ENCODE peak calls at places on chromosomes 16 and 17, in six cellular contexts. R, Q, L, G, J and X are unnamed samples. For H3K9me3, the result is how much of the 10 kb centered on the place peaks cover.

GRCh38 chr17:68468785-68469184 is 11.5 kb upstream of the WIPI1 start:
- DNase-seq in R (no peak), Q (no peak), L (no peak), G (no peak), J (no peak), X (no peak)

GRCh38 chr16:3175157-3176153 is 12.5 kb upstream of the OR1F1 start:
- DNase-seq in R (no peak), Q (no peak), L (no peak), G (no peak), J (peak), X (no peak)

GRCh38 chr16:49194499-49195260 is 87.0 kb downstream of the CBLN1 start:
- DNase-seq in R (no peak), Q (no peak), L (no peak), G (no peak), J (no peak), X (no peak)

GRCh38 chr17:31099051-31099450 is 4.3 kb downstream of the NF1 start:
- DNase-seq in R (no peak), Q (no peak), L (no peak), G (no peak), J (no peak), X (no peak)

GRCh38 chr16:84660973-84661372 is 12.7 kb downstream of the KLHL36 start:
- DNase-seq in R (no peak), Q (no peak), L (no peak), G (no peak), J (no peak), X (no peak)

GRCh38 chr17:38741853-38742421 is 6.2 kb downstream of the PCGF2 start:
- DNase-seq in R (no peak), Q (peak), L (no peak), G (no peak), J (no peak), X (no peak)

GRCh38 chr16:53974484-53975115 is 270.6 kb downstream of the FTO start:
- DNase-seq in R (no peak), Q (no peak), L (no peak), G (no peak), J (no peak), X (no peak)

GRCh38 chr17:50476545-50477315 is 1.9 kb upstream of the RSAD1 start:
- DNase-seq in R (no peak), Q (no peak), L (no peak), G (no peak), J (no peak), X (no peak)

GRCh38 chr17:5797447-5797846 is 213.1 kb upstream of the NLRP1 start:
- DNase-seq in R (no peak), Q (no peak), L (no peak), G (no peak), J (no peak), X (no peak)

GRCh38 chr17:15946611-15947120 is 1.7 kb downstream of the ADORA2B start:
- DNase-seq in R (no peak), Q (no peak), L (no peak), G (no peak), J (no peak), X (no peak)

GRCh38 chr16:78184554-78185183 is 85.2 kb downstream of the WWOX start:
- DNase-seq in R (no peak), Q (no peak), L (no peak), G (no peak), J (no peak), X (no peak)

GRCh38 chr17:59763861-59764260 is 56.4 kb downstream of the VMP1 start:
- DNase-seq in R (no peak), Q (no peak), L (no peak), G (no peak), J (no peak), X (no peak)

GRCh38 chr17:72863511-72864175 is 228.8 kb downstream of the SLC39A11 start:
- DNase-seq in R (no peak), Q (no peak), L (no peak), G (no peak), J (no peak), X (no peak)

GRCh38 chr16:26175944-26176343 is 484.2 kb downstream of the HS3ST4 start:
- DNase-seq in R (no peak), Q (no peak), L (no peak), G (no peak), J (no peak), X (no peak)

GRCh38 chr17:64739316-64740058 is 77.4 kb upstream of the SMURF2 start:
- DNase-seq in R (no peak), Q (peak), L (no peak), G (no peak), J (no peak), X (no peak)

GRCh38 chr17:48429156-48429555 is 858 bp downstream of the SKAP1 start:
- DNase-seq in R (no peak), Q (no peak), L (no peak), G (no peak), J (no peak), X (peak)

GRCh38 chr16:11358531-11358930 is 13.3 kb downstream of the RMI2 start:
- DNase-seq in R (no peak), Q (no peak), L (no peak), G (no peak), J (no peak), X (no peak)

GRCh38 chr17:53032861-53033271 is 789.9 kb upstream of the KIF2B start:
- DNase-seq in R (no peak), Q (no peak), L (peak), G (no peak), J (no peak), X (no peak)

GRCh38 chr16:76081936-76082335 is 195.3 kb upstream of the CNTNAP4 start:
- DNase-seq in R (no peak), Q (no peak), L (no peak), G (no peak), J (no peak), X (no peak)
- H3K9me3 ChIP-seq in R (under half), Q (under half), L (under half), G (under half), J (under half), X (under half)

GRCh38 chr16:1277945-1278282 is 22.0 kb downstream of the TPSD1 start:
- DNase-seq in R (no peak), Q (no peak), L (no peak), G (no peak), J (no peak), X (no peak)
- H3K9me3 ChIP-seq in R (under half), Q (under half), L (under half), G (under half), J (under half), X (under half)

DNA sequence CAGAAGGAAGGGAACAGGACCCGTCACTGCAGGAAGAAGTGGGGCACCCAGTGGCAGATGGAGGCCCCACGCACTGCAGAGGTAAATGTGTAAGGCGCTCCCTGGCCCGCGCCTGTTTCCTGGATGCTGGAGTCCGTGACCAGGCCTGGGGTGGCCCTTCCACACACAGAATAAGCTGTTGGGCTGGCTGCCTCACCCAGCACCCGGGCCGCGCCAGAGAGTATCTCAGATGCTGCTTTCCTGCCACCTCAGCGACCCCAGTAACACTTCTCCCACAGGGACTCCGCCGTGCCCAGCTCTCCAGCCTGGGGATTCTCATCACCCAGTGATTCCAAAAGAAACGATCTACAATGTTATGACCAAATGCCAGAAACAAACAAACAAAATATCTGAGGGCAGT is 1993.1 kb downstream of the TP53TG3F start:
- DNase-seq in R (no peak), Q (no peak), L (no peak), G (no peak), J (no peak), X (no peak)
- H3K9me3 ChIP-seq in R (under half), Q (under half), L (under half), G (under half), J (under half), X (under half)

GRCh38 chr17:3381957-3382356 is 4.2 kb downstream of the OR3A2 start:
- DNase-seq in R (no peak), Q (no peak), L (no peak), G (no peak), J (no peak), X (no peak)
- H3K9me3 ChIP-seq in R (under half), Q (under half), L (under half), G (under half), J (under half), X (under half)

GRCh38 chr16:35510701-35511100 is 2051.3 kb downstream of the TP53TG3F start:
- DNase-seq in R (no peak), Q (no peak), L (no peak), G (no peak), J (no peak), X (no peak)
- H3K9me3 ChIP-seq in R (under half), Q (under half), L (under half), G (under half), J (under half), X (under half)

GRCh38 chr17:27153005-27153404 is 140.9 kb upstream of the WSB1 start:
- DNase-seq in R (no peak), Q (no peak), L (no peak), G (no peak), J (no peak), X (no peak)

GRCh38 chr17:27157898-27158297 is 136.0 kb upstream of the WSB1 start:
- DNase-seq in R (no peak), Q (no peak), L (no peak), G (no peak), J (no peak), X (no peak)

GRCh38 chr17:27157297-27157696 is 136.6 kb upstream of the WSB1 start:
- DNase-seq in R (no peak), Q (no peak), L (no peak), G (no peak), J (no peak), X (no peak)

GRCh38 chr17:27155866-27156265 is 138.0 kb upstream of the WSB1 start:
- DNase-seq in R (no peak), Q (no peak), L (no peak), G (no peak), J (no peak), X (no peak)

GRCh38 chr17:27158390-27158789 is 135.5 kb upstream of the WSB1 start:
- DNase-seq in R (no peak), Q (no peak), L (no peak), G (no peak), J (no peak), X (no peak)
- H3K9me3 ChIP-seq in R (under half), Q (under half), L (under half), G (under half), J (under half), X (under half)

DNA sequence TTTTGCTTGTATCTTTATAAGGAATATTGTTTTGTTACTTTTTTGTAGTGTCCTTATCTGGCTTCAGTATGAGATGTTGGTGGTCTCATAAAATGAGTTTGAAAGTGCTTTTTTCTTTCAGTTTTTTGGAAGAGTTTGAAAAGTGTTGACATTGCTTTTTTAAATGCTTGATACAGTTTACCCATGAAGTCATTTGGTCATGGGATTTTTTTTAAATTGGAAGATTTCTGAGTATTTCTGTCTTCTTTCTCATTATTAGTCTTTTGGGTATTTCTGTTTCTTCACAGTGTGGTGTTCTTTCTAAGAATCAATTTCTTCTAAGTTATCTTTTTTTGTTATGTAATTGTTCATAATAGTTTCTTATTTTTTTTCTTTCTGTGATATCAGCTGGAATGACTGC is 15.1 kb downstream of the ZNF267 start:
- DNase-seq in R (no peak), Q (no peak), L (no peak), G (no peak), J (no peak), X (no peak)
- H3K9me3 ChIP-seq in R (under half), Q (under half), L (half or more), G (under half), J (half or more), X (under half)